ENCODE peak calls at places on chromosomes 1 and 21, in six cellular contexts. N is fibroblast of lung, R is K562, I is neural progenitor cell, E is IMR-90, H is A549. T is an unnamed sample.
A peak's percentile ranks its signal among the peaks of the same experiment; 100 is the strongest.

GRCh38 chr1:49163041-49163440 is 386.4 kb upstream of the BEND5 start:
- DNase-seq in N (peak; percentile 90), R (no peak), I (no peak), E (no peak), H (no peak), T (peak; percentile 87)

GRCh38 chr21:34602061-34602460 is 12.9 kb downstream of the RCAN1 start:
- DNase-seq in N (no peak), R (no peak), I (no peak), E (no peak), H (no peak), T (no peak)

GRCh38 chr1:65764052-65764451 is 28.6 kb upstream of the PDE4B start:
- DNase-seq in N (no peak), R (no peak), I (no peak), E (no peak), H (no peak), T (no peak)

GRCh38 chr1:15336866-15337265 is 72.8 kb upstream of the EFHD2 start:
- DNase-seq in N (peak; percentile 16), R (no peak), I (no peak), E (no peak), H (no peak), T (no peak)

GRCh38 chr1:75243124-75243523 is 108.9 kb downstream of the LHX8 start:
- DNase-seq in N (no peak), R (no peak), I (no peak), E (no peak), H (no peak), T (no peak)

GRCh38 chr1:15417365-15417934 is 7.8 kb downstream of the EFHD2 start:
- DNase-seq in N (peak; percentile 77), R (peak; percentile 62), I (no peak), E (peak; percentile 83), H (peak; percentile 72), T (peak; percentile 74)

GRCh38 chr1:145885738-145886287 is at the start of gene ANKRD35:
- DNase-seq in N (peak; percentile 45), R (peak; percentile 95), I (peak; percentile 94), E (peak; percentile 34), H (peak; percentile 58), T (peak; percentile 12)

GRCh38 chr1:53449026-53449425 is 10.2 kb upstream of the DMRTB1 start:
- DNase-seq in N (peak; percentile 92), R (no peak), I (peak; percentile 33), E (peak; percentile 88), H (no peak), T (peak; percentile 91)

GRCh38 chr21:28550057-28550825 is 442.4 kb downstream of the LTN1 start:
- DNase-seq in N (no peak), R (no peak), I (no peak), E (peak; percentile 11), H (no peak), T (no peak)

GRCh38 chr1:196214866-196215265 is 393.4 kb downstream of the KCNT2 start:
- DNase-seq in N (no peak), R (no peak), I (no peak), E (no peak), H (no peak), T (no peak)

GRCh38 chr1:44828841-44829440 is 14.1 kb downstream of the PTCH2 start:
- DNase-seq in N (no peak), R (no peak), I (no peak), E (no peak), H (no peak), T (no peak)

GRCh38 chr1:20634065-20634593 is 871 bp downstream of the PINK1 start:
- DNase-seq in N (peak; percentile 17), R (no peak), I (peak; percentile 15), E (no peak), H (no peak), T (no peak)

GRCh38 chr1:162003061-162003824 is 20.4 kb downstream of the OLFML2B start:
- DNase-seq in N (peak; percentile 100), R (no peak), I (no peak), E (peak; percentile 86), H (no peak), T (peak; percentile 99)

GRCh38 chr21:42637602-42638041 is 15.8 kb upstream of the PDE9A start:
- DNase-seq in N (no peak), R (no peak), I (no peak), E (no peak), H (no peak), T (no peak)

GRCh38 chr1:105100102-105100501 is 1350.4 kb downstream of the AMY1C start:
- DNase-seq in N (no peak), R (no peak), I (no peak), E (no peak), H (no peak), T (no peak)

GRCh38 chr1:201562659-201563405 is 23.9 kb downstream of the NAV1 start:
- DNase-seq in N (peak; percentile 98), R (no peak), I (no peak), E (peak; percentile 97), H (peak; percentile 30), T (peak; percentile 97)

GRCh38 chr1:175678471-175678870 is 64.9 kb downstream of the TNR start:
- DNase-seq in N (no peak), R (no peak), I (no peak), E (no peak), H (no peak), T (no peak)

GRCh38 chr1:172978595-172978994 is 72.1 kb downstream of the TNFSF18 start:
- DNase-seq in N (no peak), R (no peak), I (no peak), E (no peak), H (no peak), T (no peak)

GRCh38 chr1:196897158-196897828 is 9.4 kb downstream of the CFHR4 start:
- DNase-seq in N (no peak), R (no peak), I (peak; percentile 11), E (no peak), H (no peak), T (no peak)

GRCh38 chr1:166377896-166378295 is 211.1 kb upstream of the FAM78B start:
- DNase-seq in N (no peak), R (no peak), I (no peak), E (no peak), H (no peak), T (no peak)

GRCh38 chr1:28172690-28173150 is 3.8 kb downstream of the PTAFR start:
- DNase-seq in N (peak; percentile 23), R (peak; percentile 32), I (no peak), E (no peak), H (no peak), T (peak; percentile 18)

GRCh38 chr1:226490441-226490809 is 58.1 kb upstream of the STUM start:
- DNase-seq in N (no peak), R (no peak), I (no peak), E (no peak), H (no peak), T (no peak)

GRCh38 chr21:39471598-39471997 is 19.8 kb downstream of the SH3BGR start:
- DNase-seq in N (no peak), R (no peak), I (no peak), E (no peak), H (no peak), T (no peak)

GRCh38 chr1:228902781-228903572 is 167.7 kb downstream of the RHOU start:
- DNase-seq in N (peak; percentile 97), R (no peak), I (no peak), E (peak; percentile 99), H (peak; percentile 90), T (peak; percentile 97)

DNA sequence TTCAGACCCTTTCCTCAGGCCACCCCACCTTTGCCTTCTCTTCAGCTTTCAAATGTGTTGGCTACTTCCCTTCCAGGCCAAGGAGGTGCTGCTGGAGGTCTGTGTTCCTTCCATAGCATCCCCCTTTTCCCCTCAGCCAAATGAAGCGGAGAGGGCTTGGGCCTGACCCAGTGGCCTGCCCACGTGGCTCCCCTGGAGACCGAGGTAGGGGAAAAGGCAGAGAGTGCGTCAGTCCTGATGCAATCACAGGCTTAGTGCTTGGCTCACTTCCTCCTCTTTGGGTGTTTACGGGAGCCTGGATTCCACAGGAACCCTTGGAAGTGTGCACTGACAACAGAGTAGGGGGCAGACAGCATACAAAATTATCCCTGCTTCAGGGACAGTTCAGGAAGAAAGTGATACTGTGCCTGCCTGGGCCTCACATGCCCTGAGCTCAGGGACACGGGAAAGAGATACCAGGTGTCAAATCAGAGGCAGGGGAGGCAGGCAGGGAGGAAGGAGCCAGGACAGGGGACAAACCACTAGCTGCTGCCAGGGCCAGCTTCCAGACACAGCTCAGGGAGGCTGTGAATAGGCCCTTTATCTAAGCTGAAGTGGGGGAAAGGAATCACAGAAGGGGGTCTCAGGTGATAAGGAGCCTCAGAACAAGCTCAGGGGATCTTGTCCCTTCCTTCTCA is 16.6 kb upstream of the PTP4A2 start:
- DNase-seq in N (peak; percentile 95), R (peak; percentile 71), I (peak; percentile 42), E (peak; percentile 99), H (peak; percentile 95), T (peak; percentile 95)
- H3K4me2 ChIP-seq in N (peak overlapping the region; percentile 3), R (peak overlapping the region; percentile 60), I (peak overlapping the region; percentile 37), E (peak overlapping the region; percentile 34), H (peak overlapping the region; percentile 61), T (peak overlapping the region; percentile 43)

GRCh38 chr1:93675931-93676330 is 5.7 kb downstream of the BCAR3 start:
- DNase-seq in N (peak; percentile 43), R (no peak), I (no peak), E (no peak), H (no peak), T (no peak)
- H3K4me2 ChIP-seq in N (no peak overlapping the region), R (no peak overlapping the region), I (no peak overlapping the region), E (no peak overlapping the region), H (peak overlapping the region; percentile 98), T (peak overlapping the region; percentile 30)

GRCh38 chr1:156080598-156081173 is 1.6 kb downstream of the MEX3A start:
- DNase-seq in N (no peak), R (no peak), I (peak; percentile 47), E (no peak), H (no peak), T (no peak)
- H3K4me2 ChIP-seq in N (peak overlapping the region; percentile 92), R (peak overlapping the region; percentile 85), I (peak overlapping the region; percentile 97), E (peak overlapping the region; percentile 92), H (peak overlapping the region; percentile 100), T (peak overlapping the region; percentile 94)

GRCh38 chr21:27425172-27425571 is 458.3 kb upstream of the ADAMTS5 start:
- DNase-seq in N (no peak), R (no peak), I (no peak), E (no peak), H (no peak), T (no peak)

GRCh38 chr21:27424601-27425000 is 457.7 kb upstream of the ADAMTS5 start:
- DNase-seq in N (no peak), R (no peak), I (no peak), E (peak; percentile 34), H (no peak), T (peak; percentile 9)

GRCh38 chr21:27423073-27423472 is 456.2 kb upstream of the ADAMTS5 start:
- DNase-seq in N (peak; percentile 84), R (no peak), I (no peak), E (peak; percentile 95), H (no peak), T (peak; percentile 79)

GRCh38 chr21:27425574-27425973 is 458.7 kb upstream of the ADAMTS5 start:
- DNase-seq in N (peak; percentile 55), R (no peak), I (no peak), E (peak; percentile 69), H (no peak), T (peak; percentile 45)

DNA sequence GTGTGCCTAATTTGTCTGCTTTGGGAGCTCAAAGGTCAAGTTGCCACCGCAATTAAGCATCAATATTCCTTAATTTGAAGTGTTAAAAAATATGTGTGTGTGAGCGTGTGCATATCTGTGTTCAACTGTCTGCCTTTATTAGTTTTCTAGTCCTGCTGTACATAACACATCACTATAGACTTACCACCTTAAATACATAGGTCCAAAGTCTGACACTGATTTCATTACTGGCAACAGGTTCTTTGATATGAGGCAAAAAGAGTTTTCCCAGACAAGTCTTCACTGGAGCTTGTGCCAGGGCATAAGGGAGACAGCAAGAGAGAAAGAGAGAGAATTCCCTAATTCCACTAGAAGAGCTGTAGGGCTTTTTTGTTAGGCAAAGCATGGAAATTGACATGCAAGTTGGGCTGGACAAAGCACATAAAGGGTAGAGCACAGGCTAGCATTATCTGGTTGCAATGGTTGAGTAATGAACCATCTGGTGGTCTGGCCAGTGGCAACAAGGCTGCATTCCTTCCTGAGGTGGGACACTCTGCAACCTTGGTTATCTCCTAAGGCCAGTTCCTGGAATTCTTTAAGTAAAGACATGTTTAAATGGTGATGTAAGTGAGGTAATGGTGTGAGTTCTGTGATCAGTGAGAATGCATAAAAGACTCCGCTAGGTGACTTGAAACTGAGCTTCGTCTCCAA is 457.2 kb upstream of the ADAMTS5 start:
- DNase-seq in N (peak; percentile 75), R (no peak), I (no peak), E (peak; percentile 69), H (no peak), T (peak; percentile 67)
- H3K4me2 ChIP-seq in N (no peak overlapping the region), R (no peak overlapping the region), I (no peak overlapping the region), E (no peak overlapping the region), H (no peak overlapping the region), T (no peak overlapping the region)